ENCODE peak calls at places on chromosomes 7 and 10, in seven cellular contexts. One of them, this sample, is unnamed.

GRCh38 chr7:28149291-28150101 is 31.1 kb downstream of the JAZF1 start:
- DNase-seq in GM23248: no peak
- DNase-seq in GM23338: no peak
- DNase-seq in PC-3: peak; percentile 11
- DNase-seq in MM.1S: no peak
- DNase-seq in OCI-LY7: no peak
- DNase-seq in neural progenitor cell: no peak
- DNase-seq in this sample: no peak

GRCh38 chr10:21517983-21518628 is 7.4 kb downstream of the SKIDA1 start:
- DNase-seq in GM23248: peak; percentile 76
- DNase-seq in GM23338: peak; percentile 53
- DNase-seq in PC-3: peak; percentile 50
- DNase-seq in MM.1S: no peak
- DNase-seq in OCI-LY7: no peak
- DNase-seq in neural progenitor cell: peak; percentile 67
- DNase-seq in this sample: no peak

GRCh38 chr10:132070724-132071123 is 5.0 kb downstream of the JAKMIP3 start:
- DNase-seq in GM23248: no peak
- DNase-seq in GM23338: no peak
- DNase-seq in PC-3: no peak
- DNase-seq in MM.1S: no peak
- DNase-seq in OCI-LY7: no peak
- DNase-seq in neural progenitor cell: no peak
- DNase-seq in this sample: no peak

GRCh38 chr7:33452805-33453502 is 323.6 kb downstream of the BBS9 start:
- DNase-seq in GM23248: peak; percentile 50
- DNase-seq in GM23338: no peak
- DNase-seq in PC-3: peak; percentile 52
- DNase-seq in MM.1S: no peak
- DNase-seq in OCI-LY7: no peak
- DNase-seq in neural progenitor cell: no peak
- DNase-seq in this sample: no peak

GRCh38 chr10:132397671-132398565 is 918 bp downstream of the PWWP2B start:
- DNase-seq in GM23248: peak; percentile 87
- DNase-seq in GM23338: peak; percentile 54
- DNase-seq in PC-3: peak; percentile 69
- DNase-seq in MM.1S: peak; percentile 37
- DNase-seq in OCI-LY7: peak; percentile 48
- DNase-seq in neural progenitor cell: peak; percentile 58
- DNase-seq in this sample: peak; percentile 68

GRCh38 chr7:80736371-80736770 is 97.9 kb downstream of the CD36 start:
- DNase-seq in GM23248: peak; percentile 36
- DNase-seq in GM23338: no peak
- DNase-seq in PC-3: no peak
- DNase-seq in MM.1S: no peak
- DNase-seq in OCI-LY7: no peak
- DNase-seq in neural progenitor cell: no peak
- DNase-seq in this sample: no peak

GRCh38 chr7:158266426-158266816 is 321.2 kb downstream of the PTPRN2 start:
- DNase-seq in GM23248: no peak
- DNase-seq in GM23338: no peak
- DNase-seq in PC-3: no peak
- DNase-seq in MM.1S: no peak
- DNase-seq in OCI-LY7: no peak
- DNase-seq in neural progenitor cell: no peak
- DNase-seq in this sample: no peak

GRCh38 chr7:151416921-151417320 is 7.1 kb upstream of the WDR86 start:
- DNase-seq in GM23248: no peak
- DNase-seq in GM23338: peak; percentile 2
- DNase-seq in PC-3: no peak
- DNase-seq in MM.1S: no peak
- DNase-seq in OCI-LY7: no peak
- DNase-seq in neural progenitor cell: no peak
- DNase-seq in this sample: peak; percentile 33

GRCh38 chr7:43164757-43165156 is 52.3 kb downstream of the HECW1 start:
- DNase-seq in GM23248: peak; percentile 98
- DNase-seq in GM23338: no peak
- DNase-seq in PC-3: peak; percentile 91
- DNase-seq in MM.1S: no peak
- DNase-seq in OCI-LY7: no peak
- DNase-seq in neural progenitor cell: no peak
- DNase-seq in this sample: peak; percentile 23

GRCh38 chr7:8295638-8296361 is 33.8 kb upstream of the ICA1 start:
- DNase-seq in GM23248: peak; percentile 87
- DNase-seq in GM23338: peak; percentile 96
- DNase-seq in PC-3: peak; percentile 86
- DNase-seq in MM.1S: peak; percentile 83
- DNase-seq in OCI-LY7: peak; percentile 79
- DNase-seq in neural progenitor cell: peak; percentile 88
- DNase-seq in this sample: peak; percentile 90

GRCh38 chr7:28596245-28596935 is 184.1 kb downstream of the CREB5 start:
- DNase-seq in GM23248: peak; percentile 83
- DNase-seq in GM23338: no peak
- DNase-seq in PC-3: no peak
- DNase-seq in MM.1S: no peak
- DNase-seq in OCI-LY7: no peak
- DNase-seq in neural progenitor cell: no peak
- DNase-seq in this sample: no peak

GRCh38 chr10:104197364-104197763 is 34.8 kb downstream of the CFAP43 start:
- DNase-seq in GM23248: peak; percentile 14
- DNase-seq in GM23338: no peak
- DNase-seq in PC-3: peak; percentile 73
- DNase-seq in MM.1S: no peak
- DNase-seq in OCI-LY7: no peak
- DNase-seq in neural progenitor cell: no peak
- DNase-seq in this sample: peak; percentile 24

GRCh38 chr10:93566435-93567276 is at the start of gene FFAR4:
- DNase-seq in GM23248: peak; percentile 6
- DNase-seq in GM23338: peak; percentile 70
- DNase-seq in PC-3: peak; percentile 48
- DNase-seq in MM.1S: no peak
- DNase-seq in OCI-LY7: no peak
- DNase-seq in neural progenitor cell: peak; percentile 69
- DNase-seq in this sample: peak; percentile 54

GRCh38 chr7:157616426-157616825 is 279.6 kb downstream of the DNAJB6 start:
- DNase-seq in GM23248: no peak
- DNase-seq in GM23338: no peak
- DNase-seq in PC-3: no peak
- DNase-seq in MM.1S: no peak
- DNase-seq in OCI-LY7: no peak
- DNase-seq in neural progenitor cell: no peak
- DNase-seq in this sample: no peak

GRCh38 chr10:69801434-69802315 is at the start of gene COL13A1:
- DNase-seq in GM23248: peak; percentile 90
- DNase-seq in GM23338: peak; percentile 97
- DNase-seq in PC-3: peak; percentile 99
- DNase-seq in MM.1S: no peak
- DNase-seq in OCI-LY7: no peak
- DNase-seq in neural progenitor cell: peak; percentile 93
- DNase-seq in this sample: peak; percentile 64

GRCh38 chr10:126177414-126178030 is 210.8 kb downstream of the ADAM12 start:
- DNase-seq in GM23248: no peak
- DNase-seq in GM23338: peak; percentile 77
- DNase-seq in PC-3: no peak
- DNase-seq in MM.1S: no peak
- DNase-seq in OCI-LY7: no peak
- DNase-seq in neural progenitor cell: peak; percentile 87
- DNase-seq in this sample: no peak

DNA sequence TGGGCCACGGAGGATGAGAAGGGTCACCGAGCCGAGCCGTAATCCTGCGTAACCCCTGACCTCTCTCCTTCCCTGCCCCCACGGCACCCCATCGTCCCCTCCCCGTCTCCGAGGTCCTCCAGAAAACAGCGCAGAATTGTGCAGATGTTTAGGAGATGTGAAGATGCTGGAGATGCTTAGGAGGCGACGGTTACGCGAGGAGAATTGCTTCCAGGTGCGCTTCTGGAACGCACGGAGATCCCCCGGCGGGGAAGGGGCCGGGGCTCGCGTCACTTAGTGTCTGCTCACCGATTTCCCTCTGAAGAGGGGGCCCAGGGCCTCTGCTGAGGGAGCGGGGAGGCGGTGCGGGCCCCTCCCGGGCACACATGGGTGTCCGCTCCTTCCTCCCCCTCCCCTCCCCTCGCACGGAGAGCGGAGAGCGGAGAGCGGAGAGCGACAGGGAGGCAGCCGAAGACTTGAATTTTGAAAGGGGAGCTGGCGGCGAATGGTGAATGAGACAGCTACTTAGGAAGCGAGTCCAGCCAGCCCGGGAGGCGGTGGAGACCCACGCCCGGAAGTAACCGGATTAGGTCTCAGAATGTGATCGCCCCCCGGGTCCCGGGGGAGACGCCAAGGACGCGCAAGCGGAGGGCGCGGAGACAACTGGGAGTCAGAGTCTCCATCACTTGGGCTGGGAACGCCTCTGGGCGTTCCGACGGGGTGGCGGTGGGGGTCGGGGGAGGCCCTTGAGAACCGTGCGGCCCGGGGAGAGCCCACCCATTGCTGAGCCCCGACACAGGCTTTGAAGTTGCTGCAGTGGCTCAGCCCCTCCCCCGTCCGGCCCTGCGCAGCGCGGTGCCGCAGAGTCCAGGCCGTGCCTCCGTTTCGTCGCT is 8.7 kb upstream of the EN2 start:
- DNase-seq in GM23248: no peak
- DNase-seq in GM23338: peak; percentile 72
- DNase-seq in PC-3: no peak
- DNase-seq in MM.1S: no peak
- DNase-seq in OCI-LY7: no peak
- DNase-seq in neural progenitor cell: peak; percentile 72
- DNase-seq in this sample: no peak
- TF ChIP-seq EZH2phosphoT487 in GM23248: no peak
- TF ChIP-seq EZH2phosphoT487 in GM23338: no peak
- TF ChIP-seq EZH2phosphoT487 in PC-3: no peak
- TF ChIP-seq EZH2phosphoT487 in MM.1S: no peak
- TF ChIP-seq EZH2phosphoT487 in OCI-LY7: no peak
- TF ChIP-seq EZH2phosphoT487 in neural progenitor cell: peak; percentile 82
- TF ChIP-seq EZH2phosphoT487 in this sample: peak; percentile 76

GRCh38 chr10:655184-655583 is 34.3 kb downstream of the DIP2C start:
- DNase-seq in GM23248: no peak
- DNase-seq in GM23338: no peak
- DNase-seq in PC-3: no peak
- DNase-seq in MM.1S: no peak
- DNase-seq in OCI-LY7: no peak
- DNase-seq in neural progenitor cell: no peak
- DNase-seq in this sample: no peak
- H3K27ac ChIP-seq in GM23248: no peak overlapping the region
- H3K27ac ChIP-seq in GM23338: no peak overlapping the region
- H3K27ac ChIP-seq in PC-3: no peak overlapping the region
- H3K27ac ChIP-seq in MM.1S: no peak overlapping the region
- H3K27ac ChIP-seq in OCI-LY7: no peak overlapping the region
- H3K27ac ChIP-seq in neural progenitor cell: no peak overlapping the region
- H3K27ac ChIP-seq in this sample: peak overlapping the region; percentile 85

GRCh38 chr7:87206361-87206760 is 13.2 kb downstream of the TMEM243 start:
- DNase-seq in GM23248: peak; percentile 38
- DNase-seq in GM23338: no peak
- DNase-seq in PC-3: peak; percentile 47
- DNase-seq in MM.1S: no peak
- DNase-seq in OCI-LY7: no peak
- DNase-seq in neural progenitor cell: no peak
- DNase-seq in this sample: no peak

GRCh38 chr7:87202208-87202607 is 17.3 kb downstream of the TMEM243 start:
- DNase-seq in GM23248: no peak
- DNase-seq in GM23338: no peak
- DNase-seq in PC-3: no peak
- DNase-seq in MM.1S: no peak
- DNase-seq in OCI-LY7: no peak
- DNase-seq in neural progenitor cell: no peak
- DNase-seq in this sample: no peak

GRCh38 chr7:87209295-87209924 is 10.1 kb downstream of the TMEM243 start:
- DNase-seq in GM23248: no peak
- DNase-seq in GM23338: no peak
- DNase-seq in PC-3: no peak
- DNase-seq in MM.1S: no peak
- DNase-seq in OCI-LY7: no peak
- DNase-seq in neural progenitor cell: no peak
- DNase-seq in this sample: no peak

GRCh38 chr7:87202705-87203104 is 16.8 kb downstream of the TMEM243 start:
- DNase-seq in GM23248: no peak
- DNase-seq in GM23338: no peak
- DNase-seq in PC-3: no peak
- DNase-seq in MM.1S: no peak
- DNase-seq in OCI-LY7: no peak
- DNase-seq in neural progenitor cell: no peak
- DNase-seq in this sample: no peak

DNA sequence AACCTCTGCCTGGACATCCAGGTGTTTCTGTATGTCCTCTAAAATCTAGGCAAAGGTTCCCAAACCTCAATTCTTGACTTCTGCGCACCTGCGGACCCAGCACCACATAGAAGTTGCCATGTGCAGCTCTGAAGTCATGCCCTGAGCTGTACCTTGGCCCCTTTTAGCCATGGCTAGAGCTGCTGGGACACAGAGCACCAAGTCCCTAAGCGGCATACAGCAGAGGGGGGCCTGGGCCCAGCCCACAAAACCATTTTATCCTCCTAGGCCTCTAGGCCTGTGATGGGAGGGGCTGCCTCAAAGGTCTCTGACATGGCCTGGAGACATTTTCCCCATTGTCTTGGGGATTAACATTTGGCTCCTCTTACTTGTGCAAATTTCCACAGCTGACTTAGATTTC is 14.6 kb downstream of the TMEM243 start:
- DNase-seq in GM23248: no peak
- DNase-seq in GM23338: no peak
- DNase-seq in PC-3: no peak
- DNase-seq in MM.1S: no peak
- DNase-seq in OCI-LY7: peak; percentile 37
- DNase-seq in neural progenitor cell: no peak
- DNase-seq in this sample: no peak
- TF ChIP-seq EZH2phosphoT487 in GM23248: no peak
- TF ChIP-seq EZH2phosphoT487 in GM23338: no peak
- TF ChIP-seq EZH2phosphoT487 in PC-3: no peak
- TF ChIP-seq EZH2phosphoT487 in MM.1S: no peak
- TF ChIP-seq EZH2phosphoT487 in OCI-LY7: no peak
- TF ChIP-seq EZH2phosphoT487 in neural progenitor cell: no peak
- TF ChIP-seq EZH2phosphoT487 in this sample: no peak

DNA sequence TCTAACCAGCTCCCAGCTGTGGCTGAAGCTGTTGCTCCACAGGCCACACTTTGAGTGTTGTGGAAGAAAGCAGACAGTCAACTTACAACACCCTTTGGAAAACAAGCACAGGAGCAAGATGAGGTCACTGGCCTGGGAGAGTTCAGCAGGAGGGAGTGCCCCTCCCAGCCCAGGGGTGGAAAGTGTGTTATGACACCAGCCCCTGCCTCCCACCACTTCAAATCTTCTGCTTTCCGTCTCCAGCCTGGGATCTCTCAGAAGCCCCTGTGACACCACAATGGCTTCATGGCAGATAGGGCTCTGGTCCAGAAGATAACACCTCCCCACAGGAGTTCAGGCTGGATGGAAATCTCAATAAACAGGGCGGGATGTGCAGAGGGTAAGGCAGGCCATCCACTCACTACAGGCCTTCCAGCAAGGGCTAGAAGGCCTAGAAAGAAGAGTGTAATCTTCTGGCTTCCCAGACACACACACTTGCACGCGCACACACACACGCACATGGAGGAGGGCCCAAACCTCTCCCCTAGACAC is 48.7 kb upstream of the ZMIZ1 start:
- DNase-seq in GM23248: peak; percentile 59
- DNase-seq in GM23338: no peak
- DNase-seq in PC-3: no peak
- DNase-seq in MM.1S: no peak
- DNase-seq in OCI-LY7: no peak
- DNase-seq in neural progenitor cell: no peak
- DNase-seq in this sample: peak; percentile 76
- H3K27ac ChIP-seq in GM23248: no peak overlapping the region
- H3K27ac ChIP-seq in GM23338: no peak overlapping the region
- H3K27ac ChIP-seq in PC-3: no peak overlapping the region
- H3K27ac ChIP-seq in MM.1S: no peak overlapping the region
- H3K27ac ChIP-seq in OCI-LY7: no peak overlapping the region
- H3K27ac ChIP-seq in neural progenitor cell: no peak overlapping the region
- H3K27ac ChIP-seq in this sample: peak overlapping the region; percentile 57